ENCODE peak calls at places on chromosomes 12 and 14, in six cellular contexts. C is GM03348; Z is stimulated activated CD4-positive, alpha-beta T cell treated with anti-CD3 and anti-CD28 coated beads, TNF-alpha, amount 100 ng/mL, for 48 hours; A is ACHN; E is activated CD8-positive, alpha-beta T cell treated with anti-CD3 and anti-CD28 coated beads for 36 hours; P is germinal center. N is an unnamed sample.

GRCh38 chr14:36665887-36666415 is 4.3 kb downstream of the PAX9 start:
- DNase-seq in Z (no peak), E (no peak), P (no peak), A (no peak), C (no peak), N (no peak)

GRCh38 chr14:100972134-100972905 is 68.8 kb upstream of the RTL1 start:
- DNase-seq in Z (no peak), A (no peak), C (no peak), P (no peak), E (no peak), N (no peak)

GRCh38 chr14:80587096-80587724 is 354.3 kb downstream of the CEP128 start:
- DNase-seq in E (peak; percentile 18), C (peak; percentile 40), A (peak; percentile 38), Z (peak; percentile 1), P (peak; percentile 7), N (no peak)

GRCh38 chr12:902581-902980 is 46.9 kb downstream of the RAD52 start:
- DNase-seq in A (no peak), P (no peak), Z (no peak), E (no peak), C (no peak), N (no peak)

GRCh38 chr14:102317564-102318248 is 1.8 kb upstream of the ZNF839 start:
- DNase-seq in C (no peak), A (peak; percentile 21), Z (no peak), E (peak; percentile 77), P (no peak), N (no peak)

GRCh38 chr12:59075141-59075540 is 154.8 kb upstream of the LRIG3 start:
- DNase-seq in Z (no peak), C (no peak), A (no peak), P (no peak), E (no peak), N (no peak)

GRCh38 chr12:13099910-13100609 is 3.4 kb downstream of the GSG1 start:
- DNase-seq in Z (no peak), E (no peak), P (no peak), C (no peak), A (no peak), N (no peak)

GRCh38 chr12:75661927-75662326 is 150.5 kb upstream of the KRR1 start:
- DNase-seq in E (no peak), C (no peak), Z (no peak), P (no peak), A (no peak), N (no peak)

GRCh38 chr14:64421166-64421565 is 33.0 kb downstream of the MTHFD1 start:
- DNase-seq in Z (no peak), P (no peak), E (no peak), C (peak; percentile 38), A (no peak), N (no peak)

GRCh38 chr12:20199780-20200179 is 168.6 kb upstream of the PDE3A start:
- DNase-seq in E (no peak), Z (no peak), P (no peak), A (no peak), C (no peak), N (no peak)

GRCh38 chr12:51458635-51459034 is 34.0 kb downstream of the SLC4A8 start:
- DNase-seq in A (no peak), P (no peak), E (no peak), Z (no peak), C (no peak), N (no peak)

GRCh38 chr14:100059433-100059781 is 5.8 kb upstream of the EVL start:
- DNase-seq in C (no peak), A (no peak), E (peak; percentile 28), P (no peak), Z (no peak), N (no peak)

GRCh38 chr12:14167005-14167628 is 185.7 kb upstream of the GRIN2B start:
- DNase-seq in A (peak; percentile 67), P (peak; percentile 69), E (peak; percentile 48), C (peak; percentile 78), Z (no peak), N (peak; percentile 58)

GRCh38 chr14:50762001-50762930 is 68.7 kb downstream of the NIN start:
- DNase-seq in A (no peak), C (peak; percentile 39), P (no peak), E (peak; percentile 83), Z (peak; percentile 31), N (no peak)

GRCh38 chr14:49677643-49678042 is 10.4 kb downstream of the POLE2 start:
- DNase-seq in C (peak; percentile 15), P (peak; percentile 14), E (no peak), A (no peak), Z (no peak), N (no peak)

GRCh38 chr12:65613692-65614091 is 210.6 kb upstream of the HMGA2 start:
- DNase-seq in P (no peak), C (no peak), Z (no peak), A (no peak), E (no peak), N (no peak)

N was measured in Calu3.